ENCODE peak calls at places on chromosome 22, in eight cellular contexts. One of them, this sample, is unnamed. For H3K9me3 and H3K36me3, the result is how much of the 10 kb centered on the place peaks cover.

GRCh38 chr22:38755155-38755910 is 465 bp downstream of the SUN2 start:
- DNase-seq in GM23248: peak
- DNase-seq in adipocyte: peak
- DNase-seq in colonic mucosa: peak
- DNase-seq in heart right ventricle: peak
- DNase-seq in CD8-positive, alpha-beta T cell: peak
- DNase-seq in aorta: peak
- DNase-seq in spleen: peak
- DNase-seq in this sample: peak

GRCh38 chr22:27518583-27519437 is 282.7 kb downstream of the MN1 start:
- DNase-seq in adipocyte: no peak
- DNase-seq in GM23248: peak
- DNase-seq in heart right ventricle: no peak
- DNase-seq in CD8-positive, alpha-beta T cell: no peak
- DNase-seq in spleen: no peak
- DNase-seq in colonic mucosa: no peak
- DNase-seq in aorta: peak
- DNase-seq in this sample: no peak

GRCh38 chr22:21714784-21715183 is 20.8 kb downstream of the YPEL1 start:
- DNase-seq in CD8-positive, alpha-beta T cell: no peak
- DNase-seq in GM23248: no peak
- DNase-seq in adipocyte: peak
- DNase-seq in spleen: no peak
- DNase-seq in colonic mucosa: no peak
- DNase-seq in heart right ventricle: no peak
- DNase-seq in aorta: no peak
- DNase-seq in this sample: no peak

GRCh38 chr22:35973388-35973787 is 55.2 kb downstream of the RBFOX2 start:
- DNase-seq in spleen: no peak
- DNase-seq in heart right ventricle: no peak
- DNase-seq in adipocyte: no peak
- DNase-seq in CD8-positive, alpha-beta T cell: no peak
- DNase-seq in colonic mucosa: no peak
- DNase-seq in aorta: no peak
- DNase-seq in GM23248: no peak
- DNase-seq in this sample: no peak

GRCh38 chr22:35552186-35552842 is 11.7 kb downstream of the RASD2 start:
- DNase-seq in spleen: peak
- DNase-seq in heart right ventricle: no peak
- DNase-seq in adipocyte: peak
- DNase-seq in colonic mucosa: peak
- DNase-seq in GM23248: peak
- DNase-seq in aorta: no peak
- DNase-seq in CD8-positive, alpha-beta T cell: peak
- DNase-seq in this sample: no peak

GRCh38 chr22:44358723-44359440 is 46.1 kb upstream of the SHISAL1 start:
- DNase-seq in aorta: peak
- DNase-seq in spleen: peak
- DNase-seq in CD8-positive, alpha-beta T cell: no peak
- DNase-seq in GM23248: no peak
- DNase-seq in adipocyte: no peak
- DNase-seq in colonic mucosa: no peak
- DNase-seq in heart right ventricle: peak
- DNase-seq in this sample: no peak

GRCh38 chr22:35322126-35322525 is 22.4 kb downstream of the TOM1 start:
- DNase-seq in spleen: no peak
- DNase-seq in adipocyte: no peak
- DNase-seq in GM23248: no peak
- DNase-seq in aorta: no peak
- DNase-seq in CD8-positive, alpha-beta T cell: no peak
- DNase-seq in heart right ventricle: peak
- DNase-seq in colonic mucosa: no peak
- DNase-seq in this sample: no peak

GRCh38 chr22:36729321-36729720 is 25.8 kb upstream of the CACNG2 start:
- DNase-seq in spleen: no peak
- DNase-seq in CD8-positive, alpha-beta T cell: no peak
- DNase-seq in colonic mucosa: no peak
- DNase-seq in GM23248: no peak
- DNase-seq in adipocyte: no peak
- DNase-seq in aorta: no peak
- DNase-seq in heart right ventricle: no peak
- DNase-seq in this sample: no peak

GRCh38 chr22:35792501-35792900 is 74.8 kb downstream of the APOL5 start:
- DNase-seq in colonic mucosa: no peak
- DNase-seq in aorta: no peak
- DNase-seq in CD8-positive, alpha-beta T cell: no peak
- DNase-seq in GM23248: no peak
- DNase-seq in spleen: no peak
- DNase-seq in heart right ventricle: no peak
- DNase-seq in adipocyte: no peak
- DNase-seq in this sample: no peak

GRCh38 chr22:49955581-49956417 is 4.8 kb upstream of the PIM3 start:
- DNase-seq in heart right ventricle: peak
- DNase-seq in adipocyte: no peak
- DNase-seq in CD8-positive, alpha-beta T cell: no peak
- DNase-seq in GM23248: no peak
- DNase-seq in spleen: peak
- DNase-seq in aorta: peak
- DNase-seq in colonic mucosa: no peak
- DNase-seq in this sample: no peak

GRCh38 chr22:30265851-30266444 is 703 bp downstream of the OSM start:
- DNase-seq in CD8-positive, alpha-beta T cell: peak
- DNase-seq in GM23248: peak
- DNase-seq in spleen: peak
- DNase-seq in adipocyte: no peak
- DNase-seq in heart right ventricle: peak
- DNase-seq in colonic mucosa: peak
- DNase-seq in aorta: peak
- DNase-seq in this sample: no peak

GRCh38 chr22:36328635-36329216 is 59.0 kb downstream of the MYH9 start:
- DNase-seq in GM23248: peak
- DNase-seq in heart right ventricle: no peak
- DNase-seq in CD8-positive, alpha-beta T cell: no peak
- DNase-seq in adipocyte: peak
- DNase-seq in spleen: peak
- DNase-seq in aorta: peak
- DNase-seq in colonic mucosa: no peak
- DNase-seq in this sample: peak

GRCh38 chr22:32528984-32529982 is 54.7 kb downstream of the FBXO7 start:
- DNase-seq in GM23248: peak
- DNase-seq in colonic mucosa: peak
- DNase-seq in adipocyte: peak
- DNase-seq in heart right ventricle: peak
- DNase-seq in aorta: peak
- DNase-seq in CD8-positive, alpha-beta T cell: peak
- DNase-seq in spleen: peak
- DNase-seq in this sample: peak
- H3K4me3 ChIP-seq in GM23248: peak
- H3K4me3 ChIP-seq in colonic mucosa: no peak
- H3K4me3 ChIP-seq in adipocyte: no peak
- H3K4me3 ChIP-seq in heart right ventricle: no peak
- H3K4me3 ChIP-seq in aorta: no peak
- H3K4me3 ChIP-seq in CD8-positive, alpha-beta T cell: no peak
- H3K4me3 ChIP-seq in spleen: no peak
- H3K4me3 ChIP-seq in this sample: no peak

GRCh38 chr22:10781571-10782403 is 4746.2 kb upstream of the OR11H1 start:
- DNase-seq in adipocyte: no peak
- DNase-seq in colonic mucosa: no peak
- DNase-seq in spleen: no peak
- DNase-seq in aorta: no peak
- DNase-seq in heart right ventricle: no peak
- DNase-seq in GM23248: no peak
- DNase-seq in CD8-positive, alpha-beta T cell: no peak
- DNase-seq in this sample: no peak

GRCh38 chr22:10780281-10780680 is 4747.7 kb upstream of the OR11H1 start:
- DNase-seq in spleen: no peak
- DNase-seq in GM23248: no peak
- DNase-seq in heart right ventricle: no peak
- DNase-seq in CD8-positive, alpha-beta T cell: no peak
- DNase-seq in adipocyte: no peak
- DNase-seq in aorta: no peak
- DNase-seq in colonic mucosa: no peak
- DNase-seq in this sample: no peak

GRCh38 chr22:10778296-10778814 is 4749.6 kb upstream of the OR11H1 start:
- DNase-seq in spleen: no peak
- DNase-seq in GM23248: no peak
- DNase-seq in colonic mucosa: no peak
- DNase-seq in heart right ventricle: no peak
- DNase-seq in CD8-positive, alpha-beta T cell: no peak
- DNase-seq in aorta: no peak
- DNase-seq in adipocyte: no peak
- DNase-seq in this sample: no peak
- H3K9me3 ChIP-seq in spleen: half or more
- H3K9me3 ChIP-seq in GM23248: under half
- H3K9me3 ChIP-seq in colonic mucosa: under half
- H3K9me3 ChIP-seq in heart right ventricle: under half
- H3K9me3 ChIP-seq in CD8-positive, alpha-beta T cell: under half
- H3K9me3 ChIP-seq in aorta: under half
- H3K9me3 ChIP-seq in adipocyte: under half
- H3K9me3 ChIP-seq in this sample: under half

GRCh38 chr22:41395531-41396240 is 13.9 kb downstream of the TEF start:
- DNase-seq in spleen: no peak
- DNase-seq in adipocyte: no peak
- DNase-seq in aorta: no peak
- DNase-seq in colonic mucosa: no peak
- DNase-seq in CD8-positive, alpha-beta T cell: no peak
- DNase-seq in heart right ventricle: no peak
- DNase-seq in GM23248: no peak
- DNase-seq in this sample: no peak

GRCh38 chr22:41397143-41397811 is 15.5 kb downstream of the TEF start:
- DNase-seq in spleen: no peak
- DNase-seq in GM23248: no peak
- DNase-seq in CD8-positive, alpha-beta T cell: no peak
- DNase-seq in aorta: no peak
- DNase-seq in heart right ventricle: no peak
- DNase-seq in adipocyte: no peak
- DNase-seq in colonic mucosa: peak
- DNase-seq in this sample: no peak

GRCh38 chr22:41398921-41399320 is 17.2 kb downstream of the TEF start:
- DNase-seq in aorta: no peak
- DNase-seq in GM23248: no peak
- DNase-seq in colonic mucosa: no peak
- DNase-seq in CD8-positive, alpha-beta T cell: no peak
- DNase-seq in heart right ventricle: no peak
- DNase-seq in adipocyte: no peak
- DNase-seq in spleen: no peak
- DNase-seq in this sample: no peak

GRCh38 chr22:41394012-41394356 is 12.2 kb downstream of the TEF start:
- DNase-seq in aorta: no peak
- DNase-seq in spleen: no peak
- DNase-seq in GM23248: no peak
- DNase-seq in CD8-positive, alpha-beta T cell: no peak
- DNase-seq in heart right ventricle: no peak
- DNase-seq in adipocyte: no peak
- DNase-seq in colonic mucosa: no peak
- DNase-seq in this sample: no peak
- H3K36me3 ChIP-seq in aorta: under half
- H3K36me3 ChIP-seq in spleen: half or more
- H3K36me3 ChIP-seq in GM23248: under half
- H3K36me3 ChIP-seq in CD8-positive, alpha-beta T cell: under half
- H3K36me3 ChIP-seq in heart right ventricle: half or more
- H3K36me3 ChIP-seq in adipocyte: half or more
- H3K36me3 ChIP-seq in colonic mucosa: under half
- H3K36me3 ChIP-seq in this sample: under half

GRCh38 chr22:25016311-25016710 is 63.8 kb downstream of the KIAA1671 start:
- DNase-seq in aorta: no peak
- DNase-seq in GM23248: no peak
- DNase-seq in spleen: no peak
- DNase-seq in colonic mucosa: no peak
- DNase-seq in adipocyte: no peak
- DNase-seq in CD8-positive, alpha-beta T cell: no peak
- DNase-seq in heart right ventricle: no peak
- DNase-seq in this sample: no peak
- H3K4me3 ChIP-seq in aorta: no peak
- H3K4me3 ChIP-seq in GM23248: no peak
- H3K4me3 ChIP-seq in spleen: no peak
- H3K4me3 ChIP-seq in colonic mucosa: no peak
- H3K4me3 ChIP-seq in adipocyte: no peak
- H3K4me3 ChIP-seq in CD8-positive, alpha-beta T cell: no peak
- H3K4me3 ChIP-seq in heart right ventricle: no peak
- H3K4me3 ChIP-seq in this sample: no peak

DNA sequence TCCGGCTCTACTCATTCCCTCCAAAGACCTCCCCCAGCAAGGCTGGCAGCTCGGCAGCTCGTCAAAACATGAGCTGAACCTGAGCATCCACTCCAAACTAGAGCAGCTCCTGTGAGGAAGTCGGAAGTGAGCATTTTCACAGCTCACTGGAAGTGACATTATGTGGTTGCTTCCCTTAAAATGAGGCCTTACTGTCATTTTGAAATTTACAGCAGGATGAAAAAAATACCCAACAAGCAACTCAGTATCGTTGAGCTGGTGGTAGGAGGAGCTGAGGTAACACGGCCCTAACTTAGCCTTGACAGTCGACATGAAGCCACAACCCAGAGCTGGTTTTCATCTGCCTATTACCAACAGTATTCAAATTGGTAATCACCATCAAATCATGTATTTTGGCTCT is 38.0 kb upstream of the ARFGAP3 start:
- DNase-seq in aorta: peak
- DNase-seq in CD8-positive, alpha-beta T cell: no peak
- DNase-seq in colonic mucosa: no peak
- DNase-seq in adipocyte: no peak
- DNase-seq in heart right ventricle: no peak
- DNase-seq in spleen: no peak
- DNase-seq in GM23248: no peak
- DNase-seq in this sample: no peak
- H3K9me3 ChIP-seq in aorta: under half
- H3K9me3 ChIP-seq in CD8-positive, alpha-beta T cell: under half
- H3K9me3 ChIP-seq in colonic mucosa: under half
- H3K9me3 ChIP-seq in adipocyte: under half
- H3K9me3 ChIP-seq in heart right ventricle: under half
- H3K9me3 ChIP-seq in spleen: under half
- H3K9me3 ChIP-seq in GM23248: under half
- H3K9me3 ChIP-seq in this sample: under half

GRCh38 chr22:24162377-24162927 is 18.8 kb upstream of the SUSD2 start:
- DNase-seq in CD8-positive, alpha-beta T cell: no peak
- DNase-seq in colonic mucosa: no peak
- DNase-seq in GM23248: no peak
- DNase-seq in spleen: no peak
- DNase-seq in adipocyte: no peak
- DNase-seq in aorta: no peak
- DNase-seq in heart right ventricle: no peak
- DNase-seq in this sample: no peak

GRCh38 chr22:24164823-24165379 is 16.4 kb upstream of the SUSD2 start:
- DNase-seq in GM23248: no peak
- DNase-seq in colonic mucosa: no peak
- DNase-seq in heart right ventricle: peak
- DNase-seq in aorta: no peak
- DNase-seq in spleen: no peak
- DNase-seq in CD8-positive, alpha-beta T cell: no peak
- DNase-seq in adipocyte: no peak
- DNase-seq in this sample: no peak

GRCh38 chr22:24165673-24166072 is 15.6 kb upstream of the SUSD2 start:
- DNase-seq in spleen: no peak
- DNase-seq in heart right ventricle: no peak
- DNase-seq in adipocyte: no peak
- DNase-seq in GM23248: peak
- DNase-seq in aorta: no peak
- DNase-seq in CD8-positive, alpha-beta T cell: no peak
- DNase-seq in colonic mucosa: no peak
- DNase-seq in this sample: no peak

GRCh38 chr22:24161909-24162308 is 19.4 kb upstream of the SUSD2 start:
- DNase-seq in spleen: no peak
- DNase-seq in heart right ventricle: no peak
- DNase-seq in adipocyte: no peak
- DNase-seq in CD8-positive, alpha-beta T cell: no peak
- DNase-seq in aorta: no peak
- DNase-seq in GM23248: no peak
- DNase-seq in colonic mucosa: no peak
- DNase-seq in this sample: no peak

GRCh38 chr22:24164243-24164642 is 17.0 kb upstream of the SUSD2 start:
- DNase-seq in adipocyte: no peak
- DNase-seq in colonic mucosa: no peak
- DNase-seq in CD8-positive, alpha-beta T cell: no peak
- DNase-seq in aorta: no peak
- DNase-seq in heart right ventricle: no peak
- DNase-seq in spleen: no peak
- DNase-seq in GM23248: no peak
- DNase-seq in this sample: no peak
- H3K36me3 ChIP-seq in adipocyte: under half
- H3K36me3 ChIP-seq in colonic mucosa: under half
- H3K36me3 ChIP-seq in CD8-positive, alpha-beta T cell: half or more
- H3K36me3 ChIP-seq in aorta: under half
- H3K36me3 ChIP-seq in heart right ventricle: half or more
- H3K36me3 ChIP-seq in spleen: half or more
- H3K36me3 ChIP-seq in GM23248: under half
- H3K36me3 ChIP-seq in this sample: under half